ENCODE peak calls at places on chromosomes 11 and 22, in eight cellular contexts. One of them, this sample, is unnamed.

GRCh38 chr11:104523611-104524010 is 359.7 kb upstream of the PDGFD start:
- DNase-seq in HL-60: no peak
- DNase-seq in SK-N-SH: no peak
- DNase-seq in GM23338: no peak
- DNase-seq in HCT116: no peak
- DNase-seq in HepG2: no peak
- DNase-seq in A549: no peak
- DNase-seq in K562: no peak
- DNase-seq in this sample: no peak

GRCh38 chr11:119315139-119316016 is 1.6 kb downstream of the MCAM start:
- DNase-seq in A549: no peak
- DNase-seq in SK-N-SH: peak
- DNase-seq in HL-60: no peak
- DNase-seq in K562: no peak
- DNase-seq in GM23338: peak
- DNase-seq in HepG2: no peak
- DNase-seq in HCT116: no peak
- DNase-seq in this sample: no peak

GRCh38 chr22:47192106-47192650 is 429.7 kb downstream of the TBC1D22A start:
- DNase-seq in HL-60: no peak
- DNase-seq in GM23338: no peak
- DNase-seq in HCT116: no peak
- DNase-seq in K562: no peak
- DNase-seq in SK-N-SH: no peak
- DNase-seq in A549: no peak
- DNase-seq in HepG2: no peak
- DNase-seq in this sample: no peak

GRCh38 chr22:21712751-21713427 is 22.7 kb downstream of the YPEL1 start:
- DNase-seq in HL-60: peak
- DNase-seq in HCT116: peak
- DNase-seq in GM23338: peak
- DNase-seq in HepG2: peak
- DNase-seq in K562: peak
- DNase-seq in SK-N-SH: peak
- DNase-seq in A549: peak
- DNase-seq in this sample: peak

GRCh38 chr11:65355013-65355775 is 643 bp downstream of the TIGD3 start:
- DNase-seq in HCT116: no peak
- DNase-seq in HL-60: peak
- DNase-seq in A549: no peak
- DNase-seq in GM23338: peak
- DNase-seq in K562: peak
- DNase-seq in HepG2: peak
- DNase-seq in SK-N-SH: peak
- DNase-seq in this sample: no peak

GRCh38 chr11:115104851-115105453 is 399.3 kb downstream of the CADM1 start:
- DNase-seq in HepG2: no peak
- DNase-seq in HL-60: no peak
- DNase-seq in K562: no peak
- DNase-seq in A549: no peak
- DNase-seq in SK-N-SH: no peak
- DNase-seq in HCT116: no peak
- DNase-seq in GM23338: no peak
- DNase-seq in this sample: no peak

GRCh38 chr11:1113405-1114201 is 38.9 kb downstream of the MUC2 start:
- DNase-seq in HepG2: no peak
- DNase-seq in K562: peak
- DNase-seq in HL-60: no peak
- DNase-seq in A549: no peak
- DNase-seq in SK-N-SH: no peak
- DNase-seq in GM23338: peak
- DNase-seq in HCT116: no peak
- DNase-seq in this sample: no peak

GRCh38 chr11:117633186-117633585 is 163.8 kb downstream of the DSCAML1 start:
- DNase-seq in A549: no peak
- DNase-seq in HL-60: no peak
- DNase-seq in HCT116: no peak
- DNase-seq in GM23338: no peak
- DNase-seq in SK-N-SH: no peak
- DNase-seq in K562: no peak
- DNase-seq in HepG2: no peak
- DNase-seq in this sample: no peak

GRCh38 chr11:85154294-85154693 is 472.9 kb downstream of the DLG2 start:
- DNase-seq in HCT116: no peak
- DNase-seq in GM23338: no peak
- DNase-seq in HepG2: no peak
- DNase-seq in A549: no peak
- DNase-seq in SK-N-SH: no peak
- DNase-seq in HL-60: no peak
- DNase-seq in K562: no peak
- DNase-seq in this sample: no peak

GRCh38 chr11:44269369-44270351 is 40.3 kb downstream of the ALX4 start:
- DNase-seq in HL-60: no peak
- DNase-seq in K562: peak
- DNase-seq in HepG2: no peak
- DNase-seq in SK-N-SH: no peak
- DNase-seq in GM23338: no peak
- DNase-seq in A549: no peak
- DNase-seq in HCT116: no peak
- DNase-seq in this sample: no peak

GRCh38 chr22:39129081-39129480 is 23.4 kb downstream of the CBX7 start:
- DNase-seq in A549: no peak
- DNase-seq in SK-N-SH: no peak
- DNase-seq in HCT116: no peak
- DNase-seq in GM23338: no peak
- DNase-seq in HepG2: peak
- DNase-seq in HL-60: no peak
- DNase-seq in K562: no peak
- DNase-seq in this sample: no peak

GRCh38 chr11:130528301-130528651 is 79.8 kb downstream of the ADAMTS15 start:
- DNase-seq in HepG2: no peak
- DNase-seq in HCT116: no peak
- DNase-seq in SK-N-SH: no peak
- DNase-seq in K562: no peak
- DNase-seq in HL-60: no peak
- DNase-seq in GM23338: no peak
- DNase-seq in A549: no peak
- DNase-seq in this sample: no peak

GRCh38 chr11:907668-908067 is 2.9 kb downstream of the CHID1 start:
- DNase-seq in SK-N-SH: no peak
- DNase-seq in HL-60: no peak
- DNase-seq in K562: no peak
- DNase-seq in HepG2: no peak
- DNase-seq in GM23338: no peak
- DNase-seq in HCT116: no peak
- DNase-seq in A549: no peak
- DNase-seq in this sample: no peak

GRCh38 chr11:64856382-64857227 is 12.2 kb upstream of the CDC42BPG start:
- DNase-seq in A549: peak
- DNase-seq in GM23338: no peak
- DNase-seq in K562: no peak
- DNase-seq in HCT116: peak
- DNase-seq in SK-N-SH: no peak
- DNase-seq in HepG2: peak
- DNase-seq in HL-60: peak
- DNase-seq in this sample: no peak

GRCh38 chr11:76861490-76861953 is 804 bp downstream of the ACER3 start:
- DNase-seq in HepG2: no peak
- DNase-seq in SK-N-SH: no peak
- DNase-seq in A549: no peak
- DNase-seq in HL-60: no peak
- DNase-seq in K562: no peak
- DNase-seq in GM23338: peak
- DNase-seq in HCT116: no peak
- DNase-seq in this sample: no peak

GRCh38 chr11:129192150-129192549 is at the start of gene ARHGAP32:
- DNase-seq in A549: peak
- DNase-seq in K562: no peak
- DNase-seq in HCT116: no peak
- DNase-seq in SK-N-SH: peak
- DNase-seq in HL-60: no peak
- DNase-seq in HepG2: no peak
- DNase-seq in GM23338: no peak
- DNase-seq in this sample: peak
- H3K4me3 ChIP-seq in A549: no peak
- H3K4me3 ChIP-seq in K562: no peak
- H3K4me3 ChIP-seq in HCT116: no peak
- H3K4me3 ChIP-seq in SK-N-SH: no peak
- H3K4me3 ChIP-seq in HL-60: no peak
- H3K4me3 ChIP-seq in HepG2: no peak
- H3K4me3 ChIP-seq in GM23338: no peak
- H3K4me3 ChIP-seq in this sample: peak

GRCh38 chr11:8748317-8748716 is 65.7 kb downstream of the RPL27A start:
- DNase-seq in A549: no peak
- DNase-seq in HepG2: no peak
- DNase-seq in K562: no peak
- DNase-seq in HCT116: no peak
- DNase-seq in SK-N-SH: no peak
- DNase-seq in HL-60: no peak
- DNase-seq in GM23338: no peak
- DNase-seq in this sample: no peak
- H3K27ac ChIP-seq in A549: no peak
- H3K27ac ChIP-seq in HepG2: no peak
- H3K27ac ChIP-seq in K562: no peak
- H3K27ac ChIP-seq in HCT116: no peak
- H3K27ac ChIP-seq in SK-N-SH: no peak
- H3K27ac ChIP-seq in HL-60: no peak
- H3K27ac ChIP-seq in GM23338: no peak
- H3K27ac ChIP-seq in this sample: no peak

GRCh38 chr22:45319319-45319675 is 9.6 kb downstream of the FAM118A start:
- DNase-seq in GM23338: peak
- DNase-seq in SK-N-SH: peak
- DNase-seq in HL-60: no peak
- DNase-seq in K562: no peak
- DNase-seq in A549: no peak
- DNase-seq in HepG2: no peak
- DNase-seq in HCT116: no peak
- DNase-seq in this sample: no peak
- TF ChIP-seq REST in GM23338: no peak
- TF ChIP-seq REST in SK-N-SH: no peak
- TF ChIP-seq REST in HL-60: no peak
- TF ChIP-seq REST in K562: no peak
- TF ChIP-seq REST in A549: no peak
- TF ChIP-seq REST in HepG2: no peak
- TF ChIP-seq REST in HCT116: no peak
- TF ChIP-seq REST in this sample: no peak

DNA sequence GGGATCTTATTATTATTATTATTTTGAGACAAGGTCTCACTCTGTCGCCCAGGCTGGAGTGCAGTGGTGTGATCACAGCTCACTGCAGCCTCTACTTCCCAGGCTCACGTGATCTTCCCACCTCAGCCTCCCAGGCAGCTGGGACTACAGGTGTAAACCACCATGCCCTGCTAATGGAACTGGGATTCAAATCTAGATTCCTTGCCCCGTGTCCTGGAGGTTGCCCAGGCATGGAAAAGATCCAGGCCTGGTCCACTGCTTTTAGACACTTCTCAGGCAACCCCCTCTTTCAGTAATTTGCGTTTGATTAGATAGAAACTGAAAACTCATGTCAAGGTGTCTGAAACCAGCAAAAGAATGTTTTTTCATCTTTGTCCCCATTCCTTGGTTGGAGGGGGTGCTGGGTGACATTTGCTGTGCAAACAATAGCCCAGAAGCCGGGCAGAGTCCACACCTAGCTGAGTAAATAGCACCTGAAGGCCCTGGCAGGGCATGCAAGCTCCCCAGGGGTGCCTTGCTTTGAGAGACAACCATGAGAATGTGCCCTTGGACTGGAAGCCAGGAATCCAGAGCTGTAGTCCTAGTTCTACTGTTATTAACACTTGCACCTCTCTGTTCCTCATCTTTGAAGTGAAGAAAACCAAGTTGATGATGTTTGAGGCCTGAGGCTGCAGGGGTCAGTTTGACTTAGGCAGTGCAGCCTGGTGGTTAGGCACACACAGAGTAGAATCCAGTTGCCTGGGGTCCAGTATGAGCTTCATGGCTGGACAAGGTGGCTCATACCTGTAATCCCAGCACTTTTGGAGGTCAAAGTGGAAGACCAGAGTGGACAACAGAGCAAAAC is 19.1 kb upstream of the XBP1 start:
- DNase-seq in K562: no peak
- DNase-seq in HepG2: peak
- DNase-seq in GM23338: no peak
- DNase-seq in A549: peak
- DNase-seq in HCT116: no peak
- DNase-seq in SK-N-SH: no peak
- DNase-seq in HL-60: no peak
- DNase-seq in this sample: no peak
- H3K4me3 ChIP-seq in K562: no peak
- H3K4me3 ChIP-seq in HepG2: peak
- H3K4me3 ChIP-seq in GM23338: no peak
- H3K4me3 ChIP-seq in A549: no peak
- H3K4me3 ChIP-seq in HCT116: no peak
- H3K4me3 ChIP-seq in SK-N-SH: no peak
- H3K4me3 ChIP-seq in HL-60: no peak
- H3K4me3 ChIP-seq in this sample: no peak

GRCh38 chr22:43131773-43132501 is 11.3 kb downstream of the MCAT start:
- DNase-seq in HepG2: no peak
- DNase-seq in HCT116: no peak
- DNase-seq in SK-N-SH: no peak
- DNase-seq in GM23338: no peak
- DNase-seq in K562: no peak
- DNase-seq in A549: no peak
- DNase-seq in HL-60: no peak
- DNase-seq in this sample: no peak
- H3K27ac ChIP-seq in HepG2: no peak
- H3K27ac ChIP-seq in HCT116: no peak
- H3K27ac ChIP-seq in SK-N-SH: no peak
- H3K27ac ChIP-seq in GM23338: no peak
- H3K27ac ChIP-seq in K562: no peak
- H3K27ac ChIP-seq in A549: no peak
- H3K27ac ChIP-seq in HL-60: no peak
- H3K27ac ChIP-seq in this sample: no peak

This sample was measured in Panc1.